ENCODE peak calls at places on chromosomes 7 and 10, in ten cellular contexts. V is heart right ventricle, D is neural progenitor cell, N is mucosa of descending colon, K is fibroblast of mammary gland, Q is AG04450, E is osteoblast, H is uterus, Z is ovary, A is left ventricle myocardium inferior. Y is an unnamed sample.

GRCh38 chr10:92849234-92849525 is 860 bp downstream of the EXOC6 start:
- DNase-seq in V (no peak), D (no peak), N (no peak), K (no peak), Q (no peak), E (no peak), H (no peak), Z (no peak), A (no peak), Y (no peak)

GRCh38 chr10:78179886-78180285 is 146.2 kb downstream of the RPS24 start:
- DNase-seq in V (no peak), D (no peak), N (no peak), K (no peak), Q (no peak), E (no peak), H (no peak), Z (no peak), A (no peak), Y (no peak)

GRCh38 chr10:109894516-109894915 is 28.8 kb downstream of the XPNPEP1 start:
- DNase-seq in V (peak), D (no peak), N (no peak), K (peak), Q (peak), E (no peak), H (peak), Z (peak), A (peak), Y (peak)

GRCh38 chr10:24744966-24745365 is 21.3 kb upstream of the ARHGAP21 start:
- DNase-seq in V (no peak), D (no peak), N (no peak), K (no peak), Q (no peak), E (no peak), H (no peak), Z (no peak), A (no peak), Y (no peak)

GRCh38 chr7:7681936-7682329 is 36.5 kb downstream of the RPA3 start:
- DNase-seq in V (no peak), D (no peak), N (no peak), K (no peak), Q (no peak), E (no peak), H (no peak), Z (no peak), A (no peak), Y (no peak)

GRCh38 chr7:155581954-155582353 is 35.6 kb upstream of the CNPY1 start:
- DNase-seq in V (no peak), D (no peak), N (no peak), K (no peak), Q (no peak), E (peak), H (no peak), Z (peak), A (no peak), Y (no peak)

GRCh38 chr7:106839511-106839910 is 25.6 kb upstream of the PIK3CG start:
- DNase-seq in V (no peak), D (no peak), N (no peak), K (no peak), Q (no peak), E (no peak), H (no peak), Z (no peak), A (no peak), Y (no peak)

GRCh38 chr10:92891885-92892705 is 43.8 kb downstream of the EXOC6 start:
- DNase-seq in V (no peak), D (no peak), N (peak), K (peak), Q (peak), E (peak), H (peak), Z (peak), A (no peak), Y (peak)

GRCh38 chr7:99278180-99278579 is 5.5 kb downstream of the MYH16 start:
- DNase-seq in V (no peak), D (no peak), N (no peak), K (no peak), Q (no peak), E (no peak), H (no peak), Z (no peak), A (no peak), Y (no peak)

GRCh38 chr7:42156957-42157721 is 79.9 kb downstream of the GLI3 start:
- DNase-seq in V (no peak), D (no peak), N (no peak), K (no peak), Q (no peak), E (no peak), H (no peak), Z (no peak), A (no peak), Y (no peak)

GRCh38 chr7:17236161-17236560 is 62.3 kb upstream of the AHR start:
- DNase-seq in V (no peak), D (no peak), N (no peak), K (no peak), Q (no peak), E (no peak), H (no peak), Z (no peak), A (no peak), Y (no peak)

GRCh38 chr10:23157691-23158369 is 34.3 kb upstream of the PTF1A start:
- DNase-seq in V (no peak), D (peak), N (no peak), K (peak), Q (no peak), E (peak), H (no peak), Z (no peak), A (no peak), Y (no peak)

GRCh38 chr7:107480932-107481331 is 11.1 kb downstream of the GPR22 start:
- DNase-seq in V (no peak), D (no peak), N (no peak), K (peak), Q (no peak), E (no peak), H (no peak), Z (no peak), A (no peak), Y (no peak)

GRCh38 chr7:47239927-47240570 is 341.9 kb downstream of the TNS3 start:
- DNase-seq in V (no peak), D (no peak), N (no peak), K (peak), Q (no peak), E (no peak), H (peak), Z (peak), A (no peak), Y (no peak)

DNA sequence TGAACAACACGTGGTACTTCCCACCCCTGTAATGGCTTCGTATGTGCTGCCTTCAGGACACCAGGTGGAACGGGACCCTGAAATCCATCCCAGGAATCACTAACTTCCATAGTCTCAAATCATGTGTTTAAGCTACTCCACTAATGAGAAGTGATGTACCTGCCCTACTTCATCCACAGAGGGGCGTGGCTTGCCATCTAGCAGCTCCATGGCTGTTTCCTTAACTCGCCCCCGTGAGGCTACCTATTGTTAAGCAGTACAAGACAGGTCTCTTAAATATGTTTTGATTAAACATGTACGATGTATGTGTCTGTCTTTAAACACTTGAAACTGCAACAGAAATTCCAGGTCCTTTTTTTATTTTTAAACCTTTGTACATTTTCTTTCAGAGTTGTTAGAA is 31.8 kb downstream of the ARL3 start:
- DNase-seq in V (no peak), D (no peak), N (no peak), K (no peak), Q (no peak), E (no peak), H (no peak), Z (no peak), A (no peak), Y (no peak)
- TF ChIP-seq CTCF in V (no peak), D (no peak), N (no peak), K (no peak), Q (no peak), E (no peak), H (no peak), Z (no peak), A (no peak), Y (no peak)

GRCh38 chr7:142838461-142839213 is 16.2 kb upstream of the EPHB6 start:
- DNase-seq in V (no peak), D (no peak), N (no peak), K (no peak), Q (no peak), E (no peak), H (no peak), Z (no peak), A (no peak), Y (no peak)

GRCh38 chr7:142833174-142834027 is 21.5 kb upstream of the EPHB6 start:
- DNase-seq in V (no peak), D (no peak), N (no peak), K (peak), Q (no peak), E (no peak), H (no peak), Z (no peak), A (no peak), Y (no peak)

GRCh38 chr7:142832452-142832851 is 22.4 kb upstream of the EPHB6 start:
- DNase-seq in V (no peak), D (no peak), N (no peak), K (peak), Q (no peak), E (no peak), H (no peak), Z (no peak), A (no peak), Y (no peak)

GRCh38 chr7:142835487-142835886 is 19.4 kb upstream of the EPHB6 start:
- DNase-seq in V (no peak), D (no peak), N (no peak), K (no peak), Q (no peak), E (no peak), H (no peak), Z (no peak), A (no peak), Y (no peak)
- TF ChIP-seq CTCF in V (no peak), D (no peak), N (no peak), K (no peak), Q (no peak), E (no peak), H (no peak), Z (no peak), A (no peak), Y (no peak)

DNA sequence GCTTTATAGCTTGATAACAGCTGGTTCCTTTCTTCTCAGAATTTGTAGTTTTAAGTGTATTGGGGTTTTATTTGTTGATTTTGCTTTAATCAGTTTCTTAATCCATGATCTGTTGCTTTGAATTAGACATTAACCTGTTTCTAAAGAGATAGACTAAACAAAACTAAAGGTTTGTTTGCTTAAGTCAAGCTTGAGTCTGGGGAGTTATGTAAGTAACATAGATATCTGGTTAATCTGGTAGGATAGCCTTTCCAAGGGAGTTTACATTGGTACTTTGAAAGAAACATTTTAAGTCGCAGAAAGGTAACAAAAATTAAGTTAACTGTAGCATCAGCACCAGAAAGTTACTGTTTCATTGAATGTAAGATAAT is 5.4 kb downstream of the PPP2R2D start:
- DNase-seq in V (no peak), D (no peak), N (no peak), K (no peak), Q (no peak), E (no peak), H (no peak), Z (no peak), A (no peak), Y (no peak)
- TF ChIP-seq CTCF in V (no peak), D (no peak), N (no peak), K (no peak), Q (no peak), E (no peak), H (no peak), Z (no peak), A (no peak), Y (no peak)

GRCh38 chr10:66627156-66627555 is 298.7 kb upstream of the LRRTM3 start:
- DNase-seq in V (no peak), D (peak), N (no peak), K (no peak), Q (no peak), E (no peak), H (no peak), Z (no peak), A (no peak), Y (no peak)
- TF ChIP-seq CTCF in V (peak), D (peak), N (no peak), K (no peak), Q (no peak), E (no peak), H (no peak), Z (no peak), A (peak), Y (no peak)

GRCh38 chr7:151390594-151391357 is 19.1 kb downstream of the WDR86 start:
- DNase-seq in V (no peak), D (no peak), N (no peak), K (no peak), Q (no peak), E (peak), H (no peak), Z (no peak), A (peak), Y (peak)

GRCh38 chr7:151392426-151392825 is 17.4 kb downstream of the WDR86 start:
- DNase-seq in V (no peak), D (no peak), N (peak), K (no peak), Q (no peak), E (no peak), H (no peak), Z (no peak), A (no peak), Y (no peak)

GRCh38 chr7:151393031-151393977 is 16.5 kb downstream of the WDR86 start:
- DNase-seq in V (no peak), D (no peak), N (no peak), K (no peak), Q (no peak), E (peak), H (no peak), Z (no peak), A (peak), Y (no peak)

GRCh38 chr7:151391358-151391730 is 18.5 kb downstream of the WDR86 start:
- DNase-seq in V (no peak), D (no peak), N (no peak), K (no peak), Q (no peak), E (no peak), H (no peak), Z (no peak), A (no peak), Y (no peak)

GRCh38 chr7:151392002-151392401 is 17.8 kb downstream of the WDR86 start:
- DNase-seq in V (no peak), D (no peak), N (peak), K (no peak), Q (no peak), E (no peak), H (no peak), Z (no peak), A (no peak), Y (no peak)
- TF ChIP-seq CTCF in V (no peak), D (no peak), N (no peak), K (no peak), Q (no peak), E (no peak), H (no peak), Z (no peak), A (no peak), Y (no peak)

DNA sequence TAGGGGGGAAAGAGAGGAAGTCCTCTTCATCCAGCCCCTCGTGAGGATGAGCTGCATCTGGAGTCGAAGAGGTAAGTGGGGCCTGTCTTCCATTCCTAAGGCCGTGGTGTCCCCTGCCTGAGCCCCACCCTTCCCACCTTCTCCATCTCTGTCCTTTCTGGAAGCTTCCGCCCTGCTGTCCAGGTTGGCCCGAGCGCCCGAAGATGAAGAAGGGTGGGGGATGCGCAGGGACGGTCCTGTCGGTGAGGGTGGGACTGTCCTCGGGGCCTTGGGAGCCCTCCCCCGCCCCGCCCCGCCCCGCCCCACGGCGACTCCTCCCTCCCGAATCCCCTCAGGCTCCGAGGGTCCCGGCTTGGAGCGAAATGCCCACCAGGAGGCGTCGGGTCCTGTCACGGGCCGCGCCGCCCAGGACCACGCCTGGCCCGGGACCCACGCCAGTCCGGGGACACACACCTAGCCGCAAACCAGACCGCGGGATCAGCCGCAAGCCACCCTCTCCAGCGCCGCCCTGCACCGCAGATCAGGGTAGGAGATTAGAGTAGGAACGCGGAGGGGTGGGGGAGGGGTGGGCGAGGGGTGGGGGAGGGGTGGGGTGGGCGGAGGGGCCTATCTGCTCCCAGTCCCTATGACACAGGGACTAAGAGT is 15.3 kb downstream of the GPRIN2 start:
- DNase-seq in V (no peak), D (peak), N (peak), K (no peak), Q (no peak), E (peak), H (peak), Z (peak), A (peak), Y (no peak)
- TF ChIP-seq CTCF in V (peak), D (peak), N (no peak), K (no peak), Q (peak), E (no peak), H (no peak), Z (no peak), A (peak), Y (peak)

DNA sequence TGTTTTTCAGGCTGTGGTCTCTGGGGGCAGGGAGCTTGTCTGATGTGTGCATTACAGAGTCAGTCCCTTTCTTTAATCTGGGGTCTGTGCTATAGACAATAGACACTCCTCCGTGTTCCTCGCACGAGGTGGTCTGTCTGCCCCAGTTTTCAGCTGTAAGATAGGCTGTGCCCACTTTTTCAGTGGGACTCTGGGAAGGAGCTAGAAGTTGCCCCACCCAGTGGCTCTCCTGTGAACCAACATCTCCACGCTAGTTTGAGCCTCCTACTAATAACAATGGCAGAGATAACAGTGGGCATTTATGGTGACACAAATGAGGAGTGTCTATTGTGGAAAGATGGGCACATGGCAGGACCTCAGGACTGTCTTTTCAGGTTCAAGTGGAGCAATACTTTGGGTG is 44.0 kb downstream of the ADRB1 start:
- DNase-seq in V (no peak), D (no peak), N (no peak), K (no peak), Q (no peak), E (no peak), H (no peak), Z (no peak), A (no peak), Y (no peak)
- TF ChIP-seq CTCF in V (peak), D (no peak), N (no peak), K (no peak), Q (no peak), E (no peak), H (no peak), Z (no peak), A (peak), Y (no peak)

GRCh38 chr7:77558598-77558997 is 21.5 kb downstream of the PTPN12 start:
- DNase-seq in V (no peak), D (no peak), N (no peak), K (no peak), Q (no peak), E (no peak), H (no peak), Z (no peak), A (no peak), Y (no peak)
- TF ChIP-seq CTCF in V (no peak), D (no peak), N (no peak), K (no peak), Q (no peak), E (no peak), H (no peak), Z (no peak), A (no peak), Y (no peak)

Y was measured in pancreas.